ENCODE peak calls at places on chromosomes 6 and 20, in eight cellular contexts. S, K, I, R, O, H, Y and L are unnamed samples.

GRCh38 chr20:38091447-38092216 is 58.1 kb downstream of the RPRD1B start:
- DNase-seq in S (no peak), K (no peak), I (peak), R (no peak), O (no peak), H (no peak), Y (no peak), L (no peak)

GRCh38 chr20:62292115-62292514 is 10.7 kb upstream of the ADRM1 start:
- DNase-seq in S (no peak), K (no peak), I (no peak), R (no peak), O (no peak), H (no peak), Y (no peak), L (no peak)

GRCh38 chr6:30889138-30889885 is 5.0 kb downstream of the DDR1 start:
- DNase-seq in S (no peak), K (no peak), I (no peak), R (no peak), O (no peak), H (no peak), Y (peak), L (no peak)

GRCh38 chr6:111533087-111533784 is 50.2 kb upstream of the REV3L start:
- DNase-seq in S (peak), K (no peak), I (no peak), R (no peak), O (no peak), H (no peak), Y (no peak), L (no peak)

GRCh38 chr6:71545905-71546304 is 257.3 kb downstream of the OGFRL1 start:
- DNase-seq in S (no peak), K (no peak), I (no peak), R (no peak), O (no peak), H (no peak), Y (no peak), L (no peak)

GRCh38 chr20:61527626-61528025 is 275.6 kb downstream of the CDH4 start:
- DNase-seq in S (no peak), K (no peak), I (no peak), R (no peak), O (no peak), H (no peak), Y (no peak), L (no peak)

GRCh38 chr6:36024154-36024760 is at the start of gene SLC26A8:
- DNase-seq in S (peak), K (no peak), I (no peak), R (peak), O (no peak), H (no peak), Y (no peak), L (peak)

GRCh38 chr20:57224641-57225138 is 41.8 kb downstream of the BMP7 start:
- DNase-seq in S (no peak), K (no peak), I (peak), R (no peak), O (no peak), H (no peak), Y (no peak), L (no peak)

GRCh38 chr6:32700391-32701040 is 34.1 kb upstream of the HLA-DQB1 start:
- DNase-seq in S (peak), K (peak), I (peak), R (peak), O (peak), H (no peak), Y (no peak), L (peak)

GRCh38 chr6:16535564-16535963 is 225.7 kb downstream of the ATXN1 start:
- DNase-seq in S (no peak), K (no peak), I (no peak), R (no peak), O (no peak), H (no peak), Y (no peak), L (no peak)

GRCh38 chr20:23629017-23629541 is 8.7 kb downstream of the CST3 start:
- DNase-seq in S (no peak), K (no peak), I (peak), R (no peak), O (peak), H (no peak), Y (no peak), L (no peak)

DNA sequence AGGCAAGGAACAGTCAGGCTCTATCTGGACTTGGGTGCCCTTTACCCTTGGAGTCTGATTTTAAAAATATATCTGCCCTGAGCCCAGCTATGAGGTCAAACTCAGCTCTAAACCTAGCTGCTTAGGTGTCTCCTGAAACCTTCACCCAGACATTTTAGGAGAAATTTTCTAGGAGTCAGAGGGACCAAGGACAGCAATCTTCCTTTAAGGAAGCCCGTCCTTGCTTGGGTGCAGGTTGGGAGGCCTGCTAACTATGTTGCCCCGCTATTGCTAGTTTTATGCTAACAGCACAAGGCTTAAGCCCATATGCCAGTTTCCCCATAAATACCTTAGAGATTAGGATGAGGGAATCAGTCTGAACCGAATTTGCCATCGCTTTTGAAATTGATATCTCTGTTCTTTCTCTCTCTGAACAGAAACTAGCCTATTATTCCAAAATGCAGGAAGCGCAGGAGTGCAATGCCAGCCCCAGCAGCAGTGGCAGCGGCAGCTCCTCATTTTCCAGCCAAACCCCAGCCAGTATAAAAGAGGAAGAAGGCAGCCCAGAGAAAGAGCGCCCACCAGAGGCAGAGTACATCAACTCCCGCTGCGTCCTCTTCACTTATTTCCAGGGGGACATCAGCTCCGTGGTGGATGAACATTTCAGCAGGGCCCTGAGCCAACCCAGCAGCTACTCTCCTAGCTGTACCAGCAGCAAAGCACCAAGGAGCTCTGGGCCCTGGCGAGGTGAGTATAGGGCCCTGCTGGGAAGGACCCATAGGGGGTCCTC is 2.6 kb downstream of the VGLL2 start:
- DNase-seq in S (no peak), K (no peak), I (no peak), R (no peak), O (no peak), H (no peak), Y (no peak), L (peak)
- TF ChIP-seq CTCF in S (no peak), K (peak), I (no peak), R (peak), O (no peak), H (no peak), Y (no peak), L (peak)

GRCh38 chr6:4775591-4776492 is at the start of gene CDYL:
- DNase-seq in S (peak), K (peak), I (peak), R (peak), O (peak), H (peak), Y (peak), L (peak)
- TF ChIP-seq CTCF in S (peak), K (peak), I (peak), R (peak), O (peak), H (peak), Y (peak), L (peak)

DNA sequence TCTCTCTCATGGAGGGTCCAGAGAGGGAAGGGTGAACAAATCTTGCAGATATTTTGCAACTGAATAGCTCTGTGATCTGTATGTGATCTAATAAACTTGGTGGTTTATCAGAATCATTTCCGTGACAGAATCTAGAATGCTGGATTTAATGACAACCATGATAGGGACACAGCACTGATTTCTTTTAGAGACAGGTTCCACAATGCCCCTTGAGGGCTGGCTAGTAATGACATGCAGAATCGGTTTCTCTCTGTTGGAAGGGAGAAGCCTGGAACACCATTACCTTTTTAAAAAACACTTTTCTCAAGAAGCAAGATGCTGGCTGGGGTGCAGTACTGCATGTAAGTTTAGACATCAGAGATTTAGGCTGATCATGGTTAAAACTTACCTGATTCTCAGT is 313.4 kb downstream of the CDH26 start:
- DNase-seq in S (no peak), K (no peak), I (no peak), R (no peak), O (no peak), H (no peak), Y (no peak), L (peak)
- TF ChIP-seq CTCF in S (peak), K (peak), I (peak), R (peak), O (peak), H (no peak), Y (no peak), L (peak)

DNA sequence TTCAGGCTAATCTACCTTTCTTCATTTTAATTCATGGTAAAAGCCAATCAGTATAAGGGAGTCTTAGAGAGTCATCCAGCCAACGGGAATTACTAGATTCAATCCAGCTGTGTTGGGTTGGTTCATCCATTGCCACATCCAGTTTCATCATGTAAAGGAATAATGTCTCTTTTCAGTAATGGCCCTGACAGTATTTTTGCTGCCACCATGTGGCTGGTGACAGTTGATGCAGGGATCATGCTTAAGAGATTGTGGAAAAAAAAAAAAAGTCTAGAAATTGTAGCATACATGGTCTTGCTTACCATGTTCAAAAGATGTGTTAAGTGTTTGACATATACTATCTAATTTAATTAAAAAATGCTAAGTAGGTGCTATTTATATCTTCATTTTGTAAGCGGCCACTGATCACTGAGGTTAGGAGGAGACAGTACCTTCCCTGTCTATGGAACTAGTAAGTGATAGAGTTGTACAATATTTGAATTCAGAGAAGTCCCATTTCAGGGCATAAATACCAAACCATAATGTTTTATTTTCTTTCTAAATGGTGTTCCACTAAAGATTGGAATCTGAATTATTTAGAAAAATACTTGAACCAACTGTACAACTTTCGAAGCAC is 135.9 kb downstream of the KHDRBS2 start:
- DNase-seq in S (peak), K (peak), I (no peak), R (no peak), O (peak), H (no peak), Y (no peak), L (peak)
- TF ChIP-seq CTCF in S (peak), K (peak), I (peak), R (peak), O (peak), H (peak), Y (peak), L (peak)

DNA sequence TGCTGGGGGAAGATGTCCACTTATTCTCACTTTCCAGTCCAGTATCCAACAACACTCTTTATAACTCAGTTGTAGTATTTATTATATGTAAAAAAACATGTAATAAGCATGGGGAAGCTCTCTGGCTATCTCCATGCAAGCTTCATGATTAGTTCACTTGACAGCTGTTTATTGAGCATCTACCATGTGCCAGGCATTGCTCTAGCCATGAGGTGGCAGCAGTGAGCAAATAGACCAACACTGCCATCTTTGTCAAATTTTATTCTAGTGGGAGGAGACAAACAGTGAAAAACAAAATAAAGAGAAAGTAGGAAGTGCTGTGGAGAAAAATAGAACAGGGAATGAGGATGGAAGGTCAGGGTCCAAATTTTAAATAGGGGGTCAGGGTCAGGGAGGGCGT is 131.8 kb downstream of the CFAP61 start:
- DNase-seq in S (no peak), K (no peak), I (no peak), R (no peak), O (no peak), H (no peak), Y (no peak), L (no peak)
- TF ChIP-seq CTCF in S (no peak), K (peak), I (peak), R (peak), O (no peak), H (no peak), Y (peak), L (no peak)